ENCODE peak calls at places on chromosome 15, in six cellular contexts. One of them, this sample, is unnamed.

GRCh38 chr15:38054488-38054887 is 120.0 kb downstream of the TMCO5A start:
- DNase-seq in PC-3: peak
- DNase-seq in MM.1S: no peak
- DNase-seq in endothelial cell of umbilical vein: no peak
- DNase-seq in fibroblast of lung: peak
- DNase-seq in HCT116: no peak
- DNase-seq in this sample: no peak

GRCh38 chr15:62417444-62417843 is 252.4 kb upstream of the C2CD4B start:
- DNase-seq in endothelial cell of umbilical vein: no peak
- DNase-seq in HCT116: no peak
- DNase-seq in MM.1S: no peak
- DNase-seq in fibroblast of lung: no peak
- DNase-seq in PC-3: no peak
- DNase-seq in this sample: no peak

GRCh38 chr15:31271706-31272557 is 54.7 kb upstream of the KLF13 start:
- DNase-seq in PC-3: no peak
- DNase-seq in HCT116: no peak
- DNase-seq in endothelial cell of umbilical vein: no peak
- DNase-seq in MM.1S: no peak
- DNase-seq in fibroblast of lung: no peak
- DNase-seq in this sample: no peak

GRCh38 chr15:65908876-65909275 is 39.6 kb downstream of the RAB11A start:
- DNase-seq in PC-3: no peak
- DNase-seq in HCT116: no peak
- DNase-seq in MM.1S: no peak
- DNase-seq in endothelial cell of umbilical vein: no peak
- DNase-seq in fibroblast of lung: no peak
- DNase-seq in this sample: no peak

GRCh38 chr15:66293419-66294156 is at the start of gene DIS3L:
- DNase-seq in HCT116: no peak
- DNase-seq in fibroblast of lung: peak
- DNase-seq in endothelial cell of umbilical vein: peak
- DNase-seq in MM.1S: peak
- DNase-seq in PC-3: peak
- DNase-seq in this sample: no peak

GRCh38 chr15:78103406-78104118 is 11.2 kb downstream of the SH2D7 start:
- DNase-seq in fibroblast of lung: no peak
- DNase-seq in endothelial cell of umbilical vein: no peak
- DNase-seq in PC-3: peak
- DNase-seq in HCT116: no peak
- DNase-seq in MM.1S: peak
- DNase-seq in this sample: no peak

GRCh38 chr15:58463815-58464697 is 32.3 kb downstream of the LIPC start:
- DNase-seq in MM.1S: peak
- DNase-seq in endothelial cell of umbilical vein: no peak
- DNase-seq in PC-3: peak
- DNase-seq in fibroblast of lung: no peak
- DNase-seq in HCT116: no peak
- DNase-seq in this sample: no peak

GRCh38 chr15:101025116-101025885 is 106.1 kb downstream of the LRRK1 start:
- DNase-seq in endothelial cell of umbilical vein: no peak
- DNase-seq in MM.1S: no peak
- DNase-seq in fibroblast of lung: no peak
- DNase-seq in PC-3: no peak
- DNase-seq in HCT116: no peak
- DNase-seq in this sample: no peak

GRCh38 chr15:96363692-96364091 is 33.2 kb downstream of the NR2F2 start:
- DNase-seq in endothelial cell of umbilical vein: no peak
- DNase-seq in PC-3: no peak
- DNase-seq in MM.1S: no peak
- DNase-seq in HCT116: no peak
- DNase-seq in fibroblast of lung: no peak
- DNase-seq in this sample: no peak

GRCh38 chr15:82047493-82048446 is 2.0 kb upstream of the MEX3B start:
- DNase-seq in fibroblast of lung: peak
- DNase-seq in MM.1S: no peak
- DNase-seq in HCT116: no peak
- DNase-seq in endothelial cell of umbilical vein: peak
- DNase-seq in PC-3: no peak
- DNase-seq in this sample: no peak

GRCh38 chr15:39041979-39042485 is 477.4 kb upstream of the RASGRP1 start:
- DNase-seq in HCT116: no peak
- DNase-seq in fibroblast of lung: no peak
- DNase-seq in PC-3: no peak
- DNase-seq in MM.1S: no peak
- DNase-seq in endothelial cell of umbilical vein: no peak
- DNase-seq in this sample: no peak

GRCh38 chr15:67148196-67148701 is 82.8 kb downstream of the SMAD3 start:
- DNase-seq in HCT116: no peak
- DNase-seq in PC-3: peak
- DNase-seq in MM.1S: no peak
- DNase-seq in endothelial cell of umbilical vein: peak
- DNase-seq in fibroblast of lung: peak
- DNase-seq in this sample: no peak

GRCh38 chr15:62878070-62878469 is 164.5 kb upstream of the TPM1 start:
- DNase-seq in MM.1S: no peak
- DNase-seq in PC-3: no peak
- DNase-seq in HCT116: no peak
- DNase-seq in endothelial cell of umbilical vein: no peak
- DNase-seq in fibroblast of lung: no peak
- DNase-seq in this sample: no peak

GRCh38 chr15:92527197-92527596 is 128.4 kb downstream of the FAM174B start:
- DNase-seq in PC-3: peak
- DNase-seq in endothelial cell of umbilical vein: peak
- DNase-seq in fibroblast of lung: peak
- DNase-seq in MM.1S: no peak
- DNase-seq in HCT116: no peak
- DNase-seq in this sample: no peak

GRCh38 chr15:60370105-60370803 is 27.5 kb downstream of the ANXA2 start:
- DNase-seq in endothelial cell of umbilical vein: peak
- DNase-seq in fibroblast of lung: no peak
- DNase-seq in HCT116: no peak
- DNase-seq in PC-3: peak
- DNase-seq in MM.1S: no peak
- DNase-seq in this sample: no peak

GRCh38 chr15:29127506-29128430 is 141.9 kb downstream of the NSMCE3 start:
- DNase-seq in HCT116: no peak
- DNase-seq in MM.1S: no peak
- DNase-seq in endothelial cell of umbilical vein: no peak
- DNase-seq in fibroblast of lung: no peak
- DNase-seq in PC-3: no peak
- DNase-seq in this sample: no peak

GRCh38 chr15:80957556-80957955 is 32.1 kb downstream of the MESD start:
- DNase-seq in PC-3: no peak
- DNase-seq in MM.1S: no peak
- DNase-seq in fibroblast of lung: peak
- DNase-seq in endothelial cell of umbilical vein: no peak
- DNase-seq in HCT116: no peak
- DNase-seq in this sample: no peak

GRCh38 chr15:48331796-48332641 is 790 bp downstream of the DUT start:
- DNase-seq in HCT116: peak
- DNase-seq in MM.1S: peak
- DNase-seq in fibroblast of lung: no peak
- DNase-seq in PC-3: peak
- DNase-seq in endothelial cell of umbilical vein: no peak
- DNase-seq in this sample: no peak

GRCh38 chr15:64044315-64045105 is 1.8 kb downstream of the DAPK2 start:
- DNase-seq in HCT116: no peak
- DNase-seq in fibroblast of lung: no peak
- DNase-seq in MM.1S: no peak
- DNase-seq in PC-3: no peak
- DNase-seq in endothelial cell of umbilical vein: no peak
- DNase-seq in this sample: no peak

DNA sequence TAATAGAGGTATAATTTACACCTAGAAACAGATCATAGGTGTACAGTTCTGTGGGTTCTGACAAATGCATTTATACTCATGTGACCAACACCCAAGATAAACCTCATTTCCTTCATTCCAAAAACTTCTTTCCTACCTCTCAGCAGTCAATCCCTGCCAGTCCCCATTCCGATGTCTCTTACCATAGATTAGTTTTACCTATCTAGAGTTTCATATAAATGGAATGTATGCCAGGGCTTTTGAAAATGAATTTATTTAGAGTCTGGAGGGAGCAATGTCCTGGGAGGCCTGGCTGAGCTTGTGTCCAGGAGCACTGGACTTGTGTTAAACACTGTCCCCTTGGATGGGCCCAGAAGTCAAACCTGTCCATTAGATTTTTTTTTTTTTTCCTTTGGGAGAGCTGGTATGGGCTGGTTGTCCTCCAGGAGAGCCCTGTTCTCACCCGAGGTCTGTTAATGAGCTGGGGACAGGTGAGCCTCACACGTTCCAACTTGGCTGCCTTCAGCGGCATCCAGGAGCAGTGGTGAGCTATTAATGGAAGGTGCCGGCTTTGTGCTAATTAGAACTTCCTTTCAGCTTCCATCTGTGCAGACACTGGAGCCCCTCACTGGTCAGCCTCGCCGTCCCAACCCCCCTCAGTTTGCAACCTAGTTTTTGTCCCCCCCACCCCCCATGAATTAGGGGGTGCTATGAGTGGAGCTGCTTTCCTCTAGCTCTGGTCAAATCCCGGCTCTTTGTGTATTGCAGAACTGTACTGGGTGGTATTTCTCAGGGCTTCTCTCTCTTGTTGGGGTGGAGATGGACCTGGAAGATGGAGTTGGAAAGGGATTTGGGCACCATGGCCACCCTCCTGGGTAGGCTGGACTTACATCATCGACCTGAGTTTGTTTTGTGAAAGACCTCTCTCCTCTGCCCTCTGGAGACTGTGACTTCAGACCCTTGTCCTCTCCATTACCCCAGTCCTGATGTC is 40.8 kb upstream of the POLG start:
- DNase-seq in PC-3: no peak
- DNase-seq in HCT116: no peak
- DNase-seq in endothelial cell of umbilical vein: no peak
- DNase-seq in MM.1S: no peak
- DNase-seq in fibroblast of lung: no peak
- DNase-seq in this sample: no peak
- TF ChIP-seq EZH2 in PC-3: no peak
- TF ChIP-seq EZH2 in HCT116: no peak
- TF ChIP-seq EZH2 in endothelial cell of umbilical vein: peak
- TF ChIP-seq EZH2 in MM.1S: no peak
- TF ChIP-seq EZH2 in fibroblast of lung: no peak
- TF ChIP-seq EZH2 in this sample: no peak

DNA sequence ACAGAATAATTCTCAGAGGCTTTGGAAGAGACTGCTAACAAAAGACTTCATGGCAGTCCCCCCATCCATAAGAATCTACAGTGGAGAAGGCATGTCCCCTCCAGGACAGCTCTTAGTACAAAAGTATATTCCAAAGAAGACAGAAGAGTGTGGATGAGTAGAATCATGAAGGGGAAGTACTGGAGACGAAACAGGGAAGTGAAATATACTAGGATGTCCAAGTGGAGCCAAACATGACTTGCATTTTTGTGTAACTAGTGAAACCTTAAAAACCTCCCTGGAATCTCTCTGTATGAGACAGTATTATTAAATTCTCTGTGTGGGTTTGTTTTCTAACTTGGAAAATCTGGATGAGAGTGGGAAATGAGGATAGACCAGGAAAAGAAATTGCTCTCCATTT is 312.4 kb downstream of the RSL24D1 start:
- DNase-seq in fibroblast of lung: no peak
- DNase-seq in HCT116: no peak
- DNase-seq in PC-3: no peak
- DNase-seq in MM.1S: no peak
- DNase-seq in endothelial cell of umbilical vein: no peak
- DNase-seq in this sample: no peak
- H3K27ac ChIP-seq in fibroblast of lung: no peak
- H3K27ac ChIP-seq in HCT116: no peak
- H3K27ac ChIP-seq in PC-3: no peak
- H3K27ac ChIP-seq in MM.1S: no peak
- H3K27ac ChIP-seq in endothelial cell of umbilical vein: no peak
- H3K27ac ChIP-seq in this sample: no peak

GRCh38 chr15:73941871-73942635 is 15.8 kb downstream of the LOXL1 start:
- DNase-seq in MM.1S: peak
- DNase-seq in HCT116: no peak
- DNase-seq in fibroblast of lung: no peak
- DNase-seq in PC-3: peak
- DNase-seq in endothelial cell of umbilical vein: no peak
- DNase-seq in this sample: no peak
- H3K9ac ChIP-seq in MM.1S: no peak
- H3K9ac ChIP-seq in HCT116: no peak
- H3K9ac ChIP-seq in fibroblast of lung: no peak
- H3K9ac ChIP-seq in PC-3: peak
- H3K9ac ChIP-seq in endothelial cell of umbilical vein: no peak
- H3K9ac ChIP-seq in this sample: no peak

GRCh38 chr15:41493902-41494189 is 172 bp downstream of the ITPKA start:
- DNase-seq in fibroblast of lung: no peak
- DNase-seq in PC-3: no peak
- DNase-seq in HCT116: no peak
- DNase-seq in endothelial cell of umbilical vein: no peak
- DNase-seq in MM.1S: no peak
- DNase-seq in this sample: no peak

GRCh38 chr15:41493205-41493901 is at the start of gene ITPKA:
- DNase-seq in HCT116: no peak
- DNase-seq in endothelial cell of umbilical vein: peak
- DNase-seq in MM.1S: peak
- DNase-seq in fibroblast of lung: peak
- DNase-seq in PC-3: peak
- DNase-seq in this sample: no peak

GRCh38 chr15:41494190-41494921 is 682 bp downstream of the ITPKA start:
- DNase-seq in MM.1S: peak
- DNase-seq in HCT116: no peak
- DNase-seq in endothelial cell of umbilical vein: no peak
- DNase-seq in fibroblast of lung: no peak
- DNase-seq in PC-3: peak
- DNase-seq in this sample: no peak

GRCh38 chr15:41495736-41496599 is 2.3 kb downstream of the ITPKA start:
- DNase-seq in fibroblast of lung: no peak
- DNase-seq in HCT116: no peak
- DNase-seq in endothelial cell of umbilical vein: no peak
- DNase-seq in PC-3: no peak
- DNase-seq in MM.1S: no peak
- DNase-seq in this sample: no peak

GRCh38 chr15:41494922-41495735 is 1.5 kb downstream of the ITPKA start:
- DNase-seq in PC-3: no peak
- DNase-seq in fibroblast of lung: no peak
- DNase-seq in endothelial cell of umbilical vein: no peak
- DNase-seq in MM.1S: no peak
- DNase-seq in HCT116: no peak
- DNase-seq in this sample: no peak
- TF ChIP-seq EZH2 in PC-3: no peak
- TF ChIP-seq EZH2 in fibroblast of lung: peak
- TF ChIP-seq EZH2 in endothelial cell of umbilical vein: peak
- TF ChIP-seq EZH2 in MM.1S: no peak
- TF ChIP-seq EZH2 in HCT116: no peak
- TF ChIP-seq EZH2 in this sample: no peak